ENCODE peak calls at places on chromosomes 6 and 20, in five cellular contexts. One of them, this sample, is unnamed.

GRCh38 chr20:50153153-50153499 is 397 bp downstream of the PEDS1 start:
- DNase-seq in lower lobe of right lung: no peak
- DNase-seq in H9: no peak
- DNase-seq in psoas muscle: no peak
- DNase-seq in breast epithelium: no peak
- DNase-seq in this sample: no peak

GRCh38 chr6:36487698-36488097 is 44.9 kb downstream of the KCTD20 start:
- DNase-seq in lower lobe of right lung: no peak
- DNase-seq in H9: no peak
- DNase-seq in psoas muscle: no peak
- DNase-seq in breast epithelium: no peak
- DNase-seq in this sample: no peak

GRCh38 chr6:128711149-128711548 is 171.8 kb upstream of the LAMA2 start:
- DNase-seq in lower lobe of right lung: no peak
- DNase-seq in H9: no peak
- DNase-seq in psoas muscle: no peak
- DNase-seq in breast epithelium: no peak
- DNase-seq in this sample: no peak

GRCh38 chr6:144710207-144710606 is 425.1 kb downstream of the UTRN start:
- DNase-seq in lower lobe of right lung: no peak
- DNase-seq in H9: no peak
- DNase-seq in psoas muscle: no peak
- DNase-seq in breast epithelium: peak
- DNase-seq in this sample: no peak

GRCh38 chr6:22470454-22471368 is 98.7 kb upstream of the HDGFL1 start:
- DNase-seq in lower lobe of right lung: peak
- DNase-seq in H9: no peak
- DNase-seq in psoas muscle: no peak
- DNase-seq in breast epithelium: peak
- DNase-seq in this sample: no peak

GRCh38 chr20:35144694-35145093 is 2.4 kb downstream of the EDEM2 start:
- DNase-seq in lower lobe of right lung: no peak
- DNase-seq in H9: no peak
- DNase-seq in psoas muscle: no peak
- DNase-seq in breast epithelium: no peak
- DNase-seq in this sample: no peak

GRCh38 chr20:24769878-24770627 is 179.0 kb upstream of the CST7 start:
- DNase-seq in lower lobe of right lung: no peak
- DNase-seq in H9: peak
- DNase-seq in psoas muscle: no peak
- DNase-seq in breast epithelium: no peak
- DNase-seq in this sample: no peak

GRCh38 chr6:56756219-56756789 is 113.6 kb upstream of the DST start:
- DNase-seq in lower lobe of right lung: no peak
- DNase-seq in H9: no peak
- DNase-seq in psoas muscle: no peak
- DNase-seq in breast epithelium: no peak
- DNase-seq in this sample: no peak

GRCh38 chr6:130159876-130160415 is 62.8 kb downstream of the SAMD3 start:
- DNase-seq in lower lobe of right lung: no peak
- DNase-seq in H9: no peak
- DNase-seq in psoas muscle: no peak
- DNase-seq in breast epithelium: no peak
- DNase-seq in this sample: peak

GRCh38 chr6:89954721-89955148 is 60.5 kb downstream of the GJA10 start:
- DNase-seq in lower lobe of right lung: no peak
- DNase-seq in H9: no peak
- DNase-seq in psoas muscle: no peak
- DNase-seq in breast epithelium: no peak
- DNase-seq in this sample: no peak

GRCh38 chr6:89952361-89952680 is 58.1 kb downstream of the GJA10 start:
- DNase-seq in lower lobe of right lung: no peak
- DNase-seq in H9: no peak
- DNase-seq in psoas muscle: no peak
- DNase-seq in breast epithelium: no peak
- DNase-seq in this sample: no peak

GRCh38 chr6:89951574-89952360 is 57.5 kb downstream of the GJA10 start:
- DNase-seq in lower lobe of right lung: no peak
- DNase-seq in H9: peak
- DNase-seq in psoas muscle: no peak
- DNase-seq in breast epithelium: no peak
- DNase-seq in this sample: no peak

GRCh38 chr6:89950879-89951391 is 56.7 kb downstream of the GJA10 start:
- DNase-seq in lower lobe of right lung: no peak
- DNase-seq in H9: no peak
- DNase-seq in psoas muscle: no peak
- DNase-seq in breast epithelium: no peak
- DNase-seq in this sample: no peak

DNA sequence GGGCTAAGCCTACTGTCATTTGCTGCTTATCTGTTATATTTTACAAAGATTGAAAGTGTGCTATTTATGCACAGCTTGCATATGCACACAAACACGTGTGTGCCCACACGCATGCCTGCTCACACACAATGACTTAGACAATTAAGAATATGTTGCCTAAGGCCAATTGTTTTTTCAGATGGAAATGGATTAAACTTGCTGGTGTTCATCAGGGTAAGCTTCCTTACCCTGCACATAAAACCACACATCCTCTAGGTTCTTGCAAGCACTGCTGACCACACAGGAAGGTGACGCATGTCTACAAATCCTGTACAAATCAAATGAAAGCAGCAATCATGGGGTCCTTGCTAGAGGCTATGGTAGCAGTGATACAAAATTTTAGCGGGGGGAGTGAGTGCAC is 58.4 kb downstream of the GJA10 start:
- DNase-seq in lower lobe of right lung: no peak
- DNase-seq in H9: no peak
- DNase-seq in psoas muscle: no peak
- DNase-seq in breast epithelium: no peak
- DNase-seq in this sample: no peak
- H3K27ac ChIP-seq in lower lobe of right lung: no peak
- H3K27ac ChIP-seq in H9: no peak
- H3K27ac ChIP-seq in psoas muscle: no peak
- H3K27ac ChIP-seq in breast epithelium: no peak
- H3K27ac ChIP-seq in this sample: no peak

GRCh38 chr6:8110117-8110721 is 7.9 kb upstream of the EEF1E1 start:
- DNase-seq in lower lobe of right lung: no peak
- DNase-seq in H9: no peak
- DNase-seq in psoas muscle: no peak
- DNase-seq in breast epithelium: no peak
- DNase-seq in this sample: no peak

GRCh38 chr6:8113260-8113659 is 10.9 kb upstream of the EEF1E1 start:
- DNase-seq in lower lobe of right lung: no peak
- DNase-seq in H9: no peak
- DNase-seq in psoas muscle: no peak
- DNase-seq in breast epithelium: no peak
- DNase-seq in this sample: no peak

GRCh38 chr6:8110725-8111124 is 8.4 kb upstream of the EEF1E1 start:
- DNase-seq in lower lobe of right lung: no peak
- DNase-seq in H9: no peak
- DNase-seq in psoas muscle: no peak
- DNase-seq in breast epithelium: no peak
- DNase-seq in this sample: no peak

GRCh38 chr6:8114956-8115355 is 12.6 kb upstream of the EEF1E1 start:
- DNase-seq in lower lobe of right lung: no peak
- DNase-seq in H9: no peak
- DNase-seq in psoas muscle: no peak
- DNase-seq in breast epithelium: no peak
- DNase-seq in this sample: no peak
- H3K27ac ChIP-seq in lower lobe of right lung: no peak
- H3K27ac ChIP-seq in H9: no peak
- H3K27ac ChIP-seq in psoas muscle: no peak
- H3K27ac ChIP-seq in breast epithelium: no peak
- H3K27ac ChIP-seq in this sample: no peak

DNA sequence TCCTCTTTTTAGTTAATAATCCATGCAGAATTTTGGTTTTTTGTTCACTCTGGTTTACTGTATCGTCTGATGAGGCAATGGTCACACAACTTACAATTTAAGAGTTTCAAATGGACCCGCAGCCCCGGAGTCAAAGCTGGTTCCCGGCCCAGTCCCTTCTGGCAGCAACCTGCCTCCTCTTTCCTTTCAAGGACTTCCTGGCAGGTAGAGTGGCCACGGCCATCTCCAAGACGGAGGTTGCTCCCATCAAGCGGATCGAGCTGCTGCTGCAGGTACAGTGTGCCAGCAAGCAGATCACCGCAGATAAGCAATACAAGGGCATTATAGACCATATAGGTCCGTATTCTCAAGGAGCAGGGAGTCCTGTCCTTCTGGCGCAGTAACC is 218.2 kb downstream of the GJA1 start:
- DNase-seq in lower lobe of right lung: no peak
- DNase-seq in H9: no peak
- DNase-seq in psoas muscle: peak
- DNase-seq in breast epithelium: no peak
- DNase-seq in this sample: no peak
- H3K27ac ChIP-seq in lower lobe of right lung: no peak
- H3K27ac ChIP-seq in H9: no peak
- H3K27ac ChIP-seq in psoas muscle: peak
- H3K27ac ChIP-seq in breast epithelium: peak
- H3K27ac ChIP-seq in this sample: no peak

GRCh38 chr20:57053798-57054552 is 212.5 kb downstream of the BMP7 start:
- DNase-seq in lower lobe of right lung: no peak
- DNase-seq in H9: no peak
- DNase-seq in psoas muscle: no peak
- DNase-seq in breast epithelium: no peak
- DNase-seq in this sample: no peak
- H3K27ac ChIP-seq in lower lobe of right lung: no peak
- H3K27ac ChIP-seq in H9: no peak
- H3K27ac ChIP-seq in psoas muscle: no peak
- H3K27ac ChIP-seq in breast epithelium: no peak
- H3K27ac ChIP-seq in this sample: no peak

DNA sequence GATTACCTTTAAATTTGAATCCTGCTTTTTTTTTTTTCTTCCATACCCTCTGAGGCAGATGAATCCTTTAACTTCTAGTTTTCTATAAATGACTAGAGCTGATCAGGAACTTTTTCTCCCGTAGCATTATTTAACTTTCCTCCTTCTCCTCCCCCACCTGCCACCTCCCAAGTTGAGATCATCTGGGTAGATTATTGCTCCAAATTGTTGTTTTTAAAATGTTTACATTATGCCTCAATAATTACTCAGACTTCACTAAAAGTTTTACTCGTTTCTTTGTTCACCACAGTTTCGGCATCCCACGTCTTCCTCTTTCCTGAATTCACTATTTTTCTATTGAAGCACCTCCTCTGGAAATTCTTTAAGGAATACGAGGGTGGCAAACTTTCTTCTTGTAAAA is 16.6 kb upstream of the SCUBE3 start:
- DNase-seq in lower lobe of right lung: no peak
- DNase-seq in H9: no peak
- DNase-seq in psoas muscle: no peak
- DNase-seq in breast epithelium: no peak
- DNase-seq in this sample: no peak
- H3K27ac ChIP-seq in lower lobe of right lung: no peak
- H3K27ac ChIP-seq in H9: no peak
- H3K27ac ChIP-seq in psoas muscle: no peak
- H3K27ac ChIP-seq in breast epithelium: no peak
- H3K27ac ChIP-seq in this sample: no peak